ENCODE peak calls at places on chromosome 9, in five cellular contexts. T is neuronal stem cell; Q is CD4-positive, alpha-beta memory T cell; G is effector memory CD4-positive, alpha-beta T cell; R is mesenchymal stem cell. H is an unnamed sample. For H3K4me1, the result is how much of the 10 kb centered on the place peaks cover.

GRCh38 chr9:108535526-108535925 is 320.3 kb downstream of the ACTL7B start:
- DNase-seq in G (no peak), T (no peak), Q (no peak), R (no peak), H (peak)

GRCh38 chr9:126377521-126377920 is 50.9 kb downstream of the MVB12B start:
- DNase-seq in Q (no peak), G (no peak), T (no peak), R (no peak), H (no peak)

GRCh38 chr9:113620377-113621161 is 157.0 kb downstream of the RGS3 start:
- DNase-seq in T (peak), Q (no peak), R (peak), G (no peak), H (no peak)

GRCh38 chr9:124781967-124782660 is 5.2 kb downstream of the OLFML2A start:
- DNase-seq in T (no peak), Q (no peak), R (no peak), G (no peak), H (peak)

GRCh38 chr9:114501786-114502682 is 3.2 kb downstream of the WHRN start:
- DNase-seq in R (peak), Q (no peak), G (no peak), T (peak), H (no peak)

GRCh38 chr9:123115146-123115913 is 81.9 kb downstream of the GPR21 start:
- DNase-seq in T (no peak), Q (no peak), G (no peak), R (no peak), H (no peak)

GRCh38 chr9:73080110-73080683 is 71.5 kb upstream of the ANXA1 start:
- DNase-seq in T (no peak), G (no peak), Q (no peak), R (no peak), H (no peak)

GRCh38 chr9:120696551-120697230 is 17.6 kb downstream of the MEGF9 start:
- DNase-seq in Q (no peak), G (no peak), T (no peak), R (peak), H (no peak)

GRCh38 chr9:83432104-83432627 is 106.0 kb downstream of the FRMD3 start:
- DNase-seq in R (no peak), Q (no peak), G (no peak), T (peak), H (no peak)

GRCh38 chr9:77386187-77386586 is 208.9 kb downstream of the VPS13A start:
- DNase-seq in Q (no peak), R (peak), G (no peak), T (no peak), H (no peak)

GRCh38 chr9:129178983-129179382 is 922 bp upstream of the IER5L start:
- DNase-seq in G (no peak), R (peak), Q (no peak), T (peak), H (no peak)

GRCh38 chr9:18185196-18185595 is 288.8 kb upstream of the ADAMTSL1 start:
- DNase-seq in R (no peak), Q (no peak), G (no peak), T (no peak), H (no peak)

GRCh38 chr9:128818839-128819715 is 777 bp downstream of the ENDOG start:
- DNase-seq in T (no peak), G (peak), R (peak), Q (peak), H (peak)

GRCh38 chr9:117073071-117073470 is 341.8 kb downstream of the ASTN2 start:
- DNase-seq in G (no peak), Q (no peak), T (no peak), R (no peak), H (no peak)

GRCh38 chr9:19630762-19631161 is 158.1 kb downstream of the SLC24A2 start:
- DNase-seq in G (no peak), Q (no peak), R (peak), T (no peak), H (no peak)

GRCh38 chr9:115192280-115192679 is 74.3 kb upstream of the TNC start:
- DNase-seq in G (no peak), R (no peak), T (no peak), Q (no peak), H (no peak)

GRCh38 chr9:136077491-136077890 is 17.6 kb downstream of the NACC2 start:
- DNase-seq in T (no peak), G (no peak), R (no peak), Q (no peak), H (no peak)

GRCh38 chr9:101915479-101915878 is 177.0 kb upstream of the GRIN3A start:
- DNase-seq in Q (no peak), R (no peak), G (no peak), T (no peak), H (no peak)

GRCh38 chr9:87286506-87286905 is 211.2 kb upstream of the DAPK1 start:
- DNase-seq in G (no peak), T (no peak), Q (no peak), R (no peak), H (no peak)

GRCh38 chr9:104091708-104092107 is 2.4 kb upstream of the SMC2 start:
- DNase-seq in T (no peak), Q (no peak), R (peak), G (no peak), H (peak)

GRCh38 chr9:114588150-114588663 is 638 bp downstream of the ATP6V1G1 start:
- DNase-seq in G (no peak), T (no peak), R (peak), Q (no peak), H (peak)

GRCh38 chr9:81632599-81632998 is 56.7 kb downstream of the TLE1 start:
- DNase-seq in T (no peak), G (no peak), Q (no peak), R (peak), H (no peak)

GRCh38 chr9:10265102-10265708 is 347.6 kb downstream of the PTPRD start:
- DNase-seq in Q (no peak), G (no peak), R (peak), T (no peak), H (no peak)

GRCh38 chr9:95083086-95083768 is 234.3 kb downstream of the FANCC start:
- DNase-seq in G (no peak), Q (no peak), R (no peak), T (no peak), H (no peak)

GRCh38 chr9:95082401-95083084 is 235.0 kb downstream of the FANCC start:
- DNase-seq in Q (no peak), G (no peak), R (no peak), T (no peak), H (no peak)

GRCh38 chr9:95081998-95082397 is 235.5 kb downstream of the FANCC start:
- DNase-seq in Q (no peak), T (no peak), G (no peak), R (no peak), H (no peak)

GRCh38 chr9:95079461-95079860 is 238.0 kb downstream of the FANCC start:
- DNase-seq in Q (no peak), T (no peak), R (no peak), G (no peak), H (no peak)

GRCh38 chr9:95080961-95081658 is 236.4 kb downstream of the FANCC start:
- DNase-seq in G (no peak), R (no peak), T (no peak), Q (no peak), H (no peak)
- H3K4me1 ChIP-seq in G (under half), R (under half), T (under half), Q (under half), H (under half)

GRCh38 chr9:36997414-36997813 is 36.7 kb downstream of the PAX5 start:
- DNase-seq in Q (no peak), G (no peak), T (no peak), R (no peak), H (no peak)
- H3K4me1 ChIP-seq in Q (under half), G (under half), T (under half), R (under half), H (half or more)

GRCh38 chr9:134433909-134434895 is 107.9 kb downstream of the RXRA start:
- DNase-seq in G (no peak), R (no peak), T (no peak), Q (no peak), H (no peak)
- H3K4me1 ChIP-seq in G (under half), R (half or more), T (under half), Q (under half), H (under half)

GRCh38 chr9:134412298-134412711 is 86.0 kb downstream of the RXRA start:
- DNase-seq in T (no peak), G (no peak), Q (no peak), R (no peak), H (no peak)
- H3K4me1 ChIP-seq in T (under half), G (under half), Q (under half), R (half or more), H (under half)